ENCODE peak calls at places on chromosomes 4 and X, in six cellular contexts. O, T, B, V, E and S are unnamed samples.
A peak's percentile ranks its signal among the peaks of the same experiment; 100 is the strongest.

GRCh38 chrX:23483396-23483795 is 148.7 kb downstream of the PTCHD1 start:
- DNase-seq in V (no peak), E (no peak), B (no peak), T (no peak), O (no peak), S (no peak)

GRCh38 chr4:83205760-83206159 is 78.8 kb downstream of the COQ2 start:
- DNase-seq in E (no peak), T (no peak), O (no peak), B (no peak), V (no peak), S (no peak)

GRCh38 chr4:1502976-1503375 is 96.7 kb upstream of the NKX1-1 start:
- DNase-seq in V (no peak), E (peak; percentile 22), O (no peak), T (no peak), B (no peak), S (no peak)

GRCh38 chr4:151359576-151359975 is 34.2 kb upstream of the SH3D19 start:
- DNase-seq in E (no peak), V (no peak), T (no peak), O (no peak), B (no peak), S (no peak)

GRCh38 chr4:83569429-83569828 is 33.5 kb downstream of the GPAT3 start:
- DNase-seq in T (no peak), E (no peak), B (no peak), V (no peak), O (no peak), S (no peak)

GRCh38 chrX:16946971-16947562 is 609 bp downstream of the REPS2 start:
- DNase-seq in V (no peak), T (no peak), B (peak; percentile 19), O (no peak), E (no peak), S (peak; percentile 52)

GRCh38 chr4:82469776-82470345 is 39.5 kb downstream of the ENOPH1 start:
- DNase-seq in B (no peak), T (no peak), V (no peak), O (no peak), E (no peak), S (no peak)

GRCh38 chr4:110170861-110171260 is 27.6 kb downstream of the ELOVL6 start:
- DNase-seq in E (peak; percentile 39), B (no peak), V (no peak), O (no peak), T (peak; percentile 56), S (no peak)

GRCh38 chr4:92305148-92305877 is 1.5 kb downstream of the GRID2 start:
- DNase-seq in T (peak; percentile 95), V (no peak), O (no peak), E (peak; percentile 96), B (peak; percentile 87), S (peak; percentile 13)

GRCh38 chr4:156638925-156639605 is 332.5 kb downstream of the PDGFC start:
- DNase-seq in T (no peak), V (no peak), O (no peak), E (no peak), B (no peak), S (no peak)

GRCh38 chrX:18931972-18932371 is 51.9 kb downstream of the PHKA2 start:
- DNase-seq in O (no peak), B (peak; percentile 24), T (peak; percentile 45), V (no peak), E (no peak), S (no peak)

GRCh38 chrX:109875831-109876230 is 127.1 kb upstream of the TMEM164 start:
- DNase-seq in O (no peak), V (no peak), T (no peak), B (no peak), E (no peak), S (no peak)

GRCh38 chrX:106005684-106006083 is 32.8 kb downstream of the SERPINA7 start:
- DNase-seq in B (no peak), O (no peak), E (no peak), V (no peak), T (no peak), S (no peak)

GRCh38 chrX:46683023-46683422 is 75.9 kb downstream of the SLC9A7 start:
- DNase-seq in V (no peak), O (no peak), T (peak; percentile 50), B (no peak), E (no peak), S (no peak)

GRCh38 chrX:136307471-136307870 is 6.7 kb downstream of the ADGRG4 start:
- DNase-seq in O (no peak), V (no peak), B (no peak), E (no peak), T (no peak), S (no peak)

GRCh38 chr4:124947622-124948265 is 235.2 kb upstream of the ANKRD50 start:
- DNase-seq in V (no peak), E (no peak), T (no peak), B (no peak), O (no peak), S (no peak)

GRCh38 chr4:40845136-40845910 is 95.6 kb downstream of the NSUN7 start:
- DNase-seq in B (peak; percentile 37), V (no peak), O (no peak), T (no peak), E (no peak), S (no peak)

GRCh38 chr4:13968723-13969122 is 341.2 kb upstream of the BOD1L1 start:
- DNase-seq in O (no peak), E (no peak), V (no peak), B (no peak), T (no peak), S (no peak)

GRCh38 chr4:126986828-126987227 is 645.9 kb upstream of the INTU start:
- DNase-seq in O (peak; percentile 2), B (no peak), T (peak; percentile 6), V (no peak), E (no peak), S (no peak)

GRCh38 chrX:49231333-49232000 is 1.7 kb downstream of the CACNA1F start:
- DNase-seq in O (no peak), B (no peak), E (no peak), T (no peak), V (no peak), S (no peak)

GRCh38 chr4:88843067-88843723 is 145.6 kb upstream of the NAP1L5 start:
- DNase-seq in B (no peak), E (no peak), O (no peak), T (no peak), V (no peak), S (no peak)

GRCh38 chrX:140087865-140088264 is 122.5 kb upstream of the CXorf66 start:
- DNase-seq in B (no peak), E (no peak), O (no peak), T (peak; percentile 5), V (no peak), S (no peak)

GRCh38 chr4:6087669-6088068 is 69.4 kb upstream of the C4orf50 start:
- DNase-seq in T (peak; percentile 86), V (no peak), B (peak; percentile 61), E (peak; percentile 81), O (no peak), S (no peak)

GRCh38 chr4:75514949-75515612 is 808 bp downstream of the THAP6 start:
- DNase-seq in T (no peak), V (no peak), O (no peak), E (no peak), B (no peak), S (no peak)

GRCh38 chr4:75513529-75514130 is 573 bp downstream of the RCHY1 start:
- DNase-seq in E (no peak), O (no peak), V (no peak), T (no peak), B (no peak), S (no peak)

GRCh38 chr4:75516144-75516543 is 1.9 kb downstream of the THAP6 start:
- DNase-seq in T (no peak), E (no peak), B (no peak), V (no peak), O (no peak), S (no peak)

GRCh38 chr4:75512336-75513211 is 1.6 kb downstream of the RCHY1 start:
- DNase-seq in O (no peak), V (no peak), T (no peak), B (peak; percentile 10), E (no peak), S (no peak)

DNA sequence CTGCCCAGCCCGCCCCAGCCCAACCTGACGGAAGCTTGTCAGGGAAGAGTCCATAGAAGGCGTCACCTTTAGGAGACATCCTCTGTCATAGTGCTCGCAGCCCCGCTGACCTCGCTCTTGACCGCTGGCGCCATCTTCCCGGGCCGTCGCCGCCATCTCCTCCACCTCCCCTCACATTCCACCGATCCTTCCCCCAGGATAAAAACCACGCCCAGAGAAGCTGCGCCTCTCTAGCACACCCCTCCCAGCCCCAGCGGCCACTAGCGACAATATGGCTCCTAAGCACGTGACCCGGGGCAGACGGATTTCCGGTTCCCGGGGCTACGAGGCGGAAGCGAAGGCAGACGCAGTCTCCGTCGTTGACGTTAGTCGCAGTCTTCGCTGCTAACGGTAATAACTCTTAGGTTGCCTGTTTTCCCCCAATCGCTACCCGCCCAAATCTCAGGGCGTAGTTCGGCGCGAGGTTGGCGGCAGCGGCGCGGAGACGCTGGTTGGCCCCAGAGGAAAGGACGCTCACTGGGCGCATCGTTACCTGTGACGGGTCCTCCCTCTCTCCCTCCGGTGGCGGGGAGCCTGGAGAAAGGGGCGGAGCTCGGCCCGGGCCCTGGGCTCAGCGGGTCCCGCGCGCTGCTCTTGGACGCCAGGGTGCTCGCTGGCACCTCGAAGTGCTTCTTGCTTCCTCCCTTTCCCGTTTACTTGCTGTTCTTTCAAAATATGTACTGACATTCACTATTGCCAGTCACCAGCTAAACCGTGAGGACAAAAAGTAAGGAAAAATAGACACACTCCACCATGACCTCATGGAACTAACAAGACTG is at the start of the genes RCHY1 and THAP6:
- DNase-seq in B (peak; percentile 99), V (peak; percentile 88), T (peak; percentile 99), E (peak; percentile 97), O (no peak), S (peak; percentile 95)
- H3K4me1 ChIP-seq in B (peaks cover 23% of the 10 kb centered on the region), V (peaks cover 55% of the 10 kb centered on the region), T (peaks cover 38% of the 10 kb centered on the region), E (peaks cover 8% of the 10 kb centered on the region), O (peaks cover 29% of the 10 kb centered on the region), S (peaks cover 32% of the 10 kb centered on the region)

GRCh38 chr4:8104491-8105302 is 53.9 kb downstream of the ABLIM2 start:
- DNase-seq in B (no peak), T (no peak), O (no peak), E (no peak), V (no peak), S (peak; percentile 51)
- H3K4me1 ChIP-seq in B (no peaks in the 10 kb centered on the region), T (peaks cover 13% of the 10 kb centered on the region), O (peaks cover 10% of the 10 kb centered on the region), E (peaks cover 2% of the 10 kb centered on the region), V (no peaks in the 10 kb centered on the region), S (peaks cover 58% of the 10 kb centered on the region)

DNA sequence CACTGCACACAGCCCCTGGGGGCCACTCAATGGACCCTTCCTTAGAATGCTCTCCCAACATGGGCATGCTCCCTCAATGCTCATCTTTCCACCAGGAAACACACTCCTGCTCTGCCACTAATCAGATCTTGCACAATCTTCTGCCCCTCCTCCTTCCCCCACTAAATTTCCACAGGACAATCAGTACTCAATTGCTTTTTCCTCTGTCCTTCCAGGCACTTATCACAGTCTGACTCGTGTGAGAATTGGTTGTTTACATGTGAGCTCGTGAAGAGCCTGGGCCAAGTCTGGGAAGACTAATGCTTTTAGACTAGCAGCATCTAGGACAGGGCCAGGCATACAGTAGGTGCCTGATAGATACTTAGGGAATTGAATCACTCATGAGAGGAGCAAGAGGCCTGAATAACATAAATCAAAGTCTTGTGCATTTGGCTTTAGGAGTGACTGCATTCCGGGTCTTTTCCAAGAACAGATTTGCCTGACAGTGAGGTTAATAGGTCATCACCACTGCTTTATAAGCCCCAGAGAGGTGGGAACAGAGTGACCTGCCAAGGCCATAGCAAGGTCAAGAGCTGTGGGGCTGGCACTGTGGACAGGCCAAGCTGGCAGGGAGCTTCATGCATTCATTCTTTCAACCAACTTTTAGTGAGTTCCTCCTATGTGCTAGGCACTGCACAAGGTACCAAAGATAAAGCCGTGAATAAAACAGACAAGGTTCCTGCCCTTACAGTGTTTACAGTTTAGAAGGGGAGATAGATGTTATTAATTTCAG is 55.0 kb downstream of the PRPS1 start:
- DNase-seq in B (no peak), O (no peak), E (no peak), T (no peak), V (no peak), S (peak; percentile 27)
- H3K4me1 ChIP-seq in B (peaks cover 29% of the 10 kb centered on the region), O (peaks cover 43% of the 10 kb centered on the region), E (no peaks in the 10 kb centered on the region), T (no peaks in the 10 kb centered on the region), V (peaks cover 32% of the 10 kb centered on the region), S (peaks cover 16% of the 10 kb centered on the region)

GRCh38 chr4:168731706-168732414 is 235.0 kb downstream of the PALLD start:
- DNase-seq in V (no peak), T (no peak), E (no peak), O (no peak), B (no peak), S (no peak)
- H3K4me1 ChIP-seq in V (no peaks in the 10 kb centered on the region), T (peaks cover 20% of the 10 kb centered on the region), E (peaks cover 7% of the 10 kb centered on the region), O (no peaks in the 10 kb centered on the region), B (peaks cover 53% of the 10 kb centered on the region), S (peaks cover 27% of the 10 kb centered on the region)